ENCODE peak calls at places on chromosome 1, in ten cellular contexts. T is fibroblast of pulmonary artery; I is Daoy; M is HFF-Myc; V is prostate gland; R is stimulated activated CD8-positive, alpha-beta memory T cell treated with anti-CD3 and anti-CD28 coated beads, Interleukin-4, amount 100 ng/mL, for 24 hours; K is T-cell; B is EL; J is stimulated activated CD4-positive, alpha-beta T cell treated with anti-CD3 and anti-CD28 coated beads, Interleukin-1b, Interleukin-23, amount 100 ng/mL, for 4 hours; X is substantia nigra. L is an unnamed sample.

GRCh38 chr1:220956861-220957605 is 77.8 kb downstream of the HLX start:
- DNase-seq in B (peak), K (no peak), T (peak), X (no peak), J (no peak), I (peak), M (peak), R (no peak), V (no peak), L (peak)

GRCh38 chr1:15290382-15290781 is 43.4 kb downstream of the FHAD1 start:
- DNase-seq in X (no peak), K (no peak), V (no peak), B (peak), R (no peak), T (peak), M (peak), I (peak), J (no peak), L (peak)

GRCh38 chr1:4213599-4213998 is 313.5 kb upstream of the C1orf174 start:
- DNase-seq in K (no peak), T (no peak), I (no peak), V (no peak), B (no peak), J (no peak), M (no peak), X (no peak), R (no peak), L (no peak)

GRCh38 chr1:117815105-117815812 is 114.2 kb downstream of the GDAP2 start:
- DNase-seq in M (no peak), B (peak), K (no peak), T (peak), X (no peak), J (no peak), R (no peak), I (peak), V (no peak), L (no peak)

GRCh38 chr1:150372580-150372979 is 8.6 kb downstream of the RPRD2 start:
- DNase-seq in X (no peak), V (no peak), J (no peak), I (no peak), T (no peak), B (no peak), K (no peak), M (no peak), R (no peak), L (no peak)

GRCh38 chr1:207922554-207922953 is 11.6 kb upstream of the CD34 start:
- DNase-seq in J (no peak), B (no peak), V (no peak), T (peak), X (no peak), M (no peak), R (no peak), K (no peak), I (no peak), L (no peak)

GRCh38 chr1:50880373-50880772 is 79.7 kb downstream of the FAF1 start:
- DNase-seq in R (no peak), B (no peak), T (no peak), J (no peak), V (no peak), I (no peak), M (no peak), K (no peak), X (no peak), L (no peak)

GRCh38 chr1:240734001-240734400 is 122.0 kb upstream of the GREM2 start:
- DNase-seq in I (no peak), K (no peak), V (no peak), R (no peak), T (no peak), X (no peak), J (no peak), M (no peak), B (no peak), L (no peak)

GRCh38 chr1:118028267-118028666 is 98.7 kb downstream of the WDR3 start:
- DNase-seq in J (no peak), K (no peak), M (no peak), X (no peak), R (no peak), V (no peak), T (no peak), I (no peak), B (no peak), L (no peak)

GRCh38 chr1:151130837-151131586 is 15.4 kb downstream of the SEMA6C start:
- DNase-seq in T (peak), I (no peak), J (peak), M (peak), V (peak), R (peak), K (peak), B (peak), X (peak), L (no peak)

GRCh38 chr1:39412892-39413291 is 78.5 kb upstream of the BMP8A start:
- DNase-seq in T (no peak), X (no peak), V (no peak), I (no peak), B (no peak), K (no peak), R (no peak), J (no peak), M (no peak), L (no peak)

GRCh38 chr1:67019600-67020136 is 34.3 kb downstream of the SLC35D1 start:
- DNase-seq in X (no peak), T (peak), R (no peak), B (peak), J (no peak), K (no peak), I (peak), V (no peak), M (peak), L (no peak)

GRCh38 chr1:150567341-150567716 is 12.1 kb downstream of the MCL1 start:
- DNase-seq in R (no peak), I (no peak), T (no peak), V (no peak), M (no peak), J (no peak), B (no peak), X (no peak), K (peak), L (no peak)

GRCh38 chr1:154765970-154766369 is 104.1 kb downstream of the KCNN3 start:
- DNase-seq in X (no peak), B (peak), I (no peak), T (peak), M (no peak), R (no peak), V (no peak), K (no peak), J (no peak), L (peak)

GRCh38 chr1:220151454-220151853 is 57.5 kb downstream of the IARS2 start:
- DNase-seq in T (peak), B (no peak), X (no peak), K (no peak), V (no peak), I (no peak), R (no peak), M (no peak), J (no peak), L (no peak)

GRCh38 chr1:207868252-207868768 is 42.6 kb downstream of the CD34 start:
- DNase-seq in T (peak), R (no peak), X (peak), J (no peak), V (peak), K (no peak), B (peak), I (no peak), M (no peak), L (peak)

GRCh38 chr1:55539652-55540512 is 324.7 kb upstream of the USP24 start:
- DNase-seq in M (no peak), I (no peak), K (no peak), J (no peak), B (no peak), R (no peak), T (no peak), V (no peak), X (peak), L (no peak)

GRCh38 chr1:67647036-67647798 is 37.8 kb upstream of the GADD45A start:
- DNase-seq in I (peak), R (no peak), B (peak), V (peak), X (no peak), M (no peak), T (peak), J (no peak), K (no peak), L (peak)

GRCh38 chr1:201125805-201126204 is 1.2 kb downstream of the ASCL5 start:
- DNase-seq in B (no peak), X (no peak), I (no peak), K (no peak), M (no peak), T (no peak), V (no peak), R (no peak), J (no peak), L (no peak)

GRCh38 chr1:47681735-47682134 is 243.9 kb downstream of the FOXD2 start:
- DNase-seq in R (no peak), M (no peak), B (no peak), J (no peak), T (no peak), X (no peak), K (no peak), V (no peak), I (peak), L (no peak)

GRCh38 chr1:19254416-19254815 is 2.8 kb downstream of the MRTO4 start:
- DNase-seq in T (no peak), B (no peak), J (no peak), K (no peak), V (no peak), R (no peak), I (no peak), X (no peak), M (no peak), L (no peak)

GRCh38 chr1:221392453-221392852 is 349.4 kb downstream of the DUSP10 start:
- DNase-seq in X (no peak), I (peak), R (no peak), K (no peak), T (peak), J (no peak), M (peak), V (no peak), B (peak), L (peak)

L was measured in RCC 7860.